ENCODE peak calls at places on chromosomes 4 and X, in eight cellular contexts. One of them, this sample, is unnamed.

GRCh38 chr4:95450294-95450693 is 98.5 kb downstream of the UNC5C start:
- DNase-seq in GM23338: no peak
- DNase-seq in foreskin fibroblast: no peak
- DNase-seq in lower leg skin: no peak
- DNase-seq in spleen: no peak
- DNase-seq in A549: no peak
- DNase-seq in left lung: no peak
- DNase-seq in right lobe of liver: no peak
- DNase-seq in this sample: no peak

GRCh38 chr4:5972571-5972970 is 45.7 kb downstream of the C4orf50 start:
- DNase-seq in GM23338: no peak
- DNase-seq in foreskin fibroblast: no peak
- DNase-seq in lower leg skin: no peak
- DNase-seq in spleen: peak
- DNase-seq in A549: no peak
- DNase-seq in left lung: no peak
- DNase-seq in right lobe of liver: no peak
- DNase-seq in this sample: no peak

GRCh38 chr4:13920901-13921300 is 293.4 kb upstream of the BOD1L1 start:
- DNase-seq in GM23338: peak
- DNase-seq in foreskin fibroblast: peak
- DNase-seq in lower leg skin: peak
- DNase-seq in spleen: no peak
- DNase-seq in A549: peak
- DNase-seq in left lung: no peak
- DNase-seq in right lobe of liver: no peak
- DNase-seq in this sample: peak

GRCh38 chr4:6125103-6125651 is 75.2 kb downstream of the JAKMIP1 start:
- DNase-seq in GM23338: no peak
- DNase-seq in foreskin fibroblast: no peak
- DNase-seq in lower leg skin: no peak
- DNase-seq in spleen: peak
- DNase-seq in A549: no peak
- DNase-seq in left lung: no peak
- DNase-seq in right lobe of liver: no peak
- DNase-seq in this sample: no peak

GRCh38 chr4:168631241-168632151 is 134.6 kb downstream of the PALLD start:
- DNase-seq in GM23338: peak
- DNase-seq in foreskin fibroblast: no peak
- DNase-seq in lower leg skin: no peak
- DNase-seq in spleen: peak
- DNase-seq in A549: peak
- DNase-seq in left lung: peak
- DNase-seq in right lobe of liver: peak
- DNase-seq in this sample: peak

GRCh38 chr4:149765630-149766029 is 50.0 kb downstream of the IQCM start:
- DNase-seq in GM23338: no peak
- DNase-seq in foreskin fibroblast: peak
- DNase-seq in lower leg skin: no peak
- DNase-seq in spleen: no peak
- DNase-seq in A549: no peak
- DNase-seq in left lung: no peak
- DNase-seq in right lobe of liver: no peak
- DNase-seq in this sample: peak

GRCh38 chrX:134537179-134537945 is 77.4 kb downstream of the HPRT1 start:
- DNase-seq in GM23338: no peak
- DNase-seq in foreskin fibroblast: peak
- DNase-seq in lower leg skin: no peak
- DNase-seq in spleen: no peak
- DNase-seq in A549: peak
- DNase-seq in left lung: no peak
- DNase-seq in right lobe of liver: no peak
- DNase-seq in this sample: no peak

GRCh38 chrX:21847342-21847741 is 7.9 kb downstream of the MBTPS2 start:
- DNase-seq in GM23338: no peak
- DNase-seq in foreskin fibroblast: no peak
- DNase-seq in lower leg skin: no peak
- DNase-seq in spleen: no peak
- DNase-seq in A549: no peak
- DNase-seq in left lung: no peak
- DNase-seq in right lobe of liver: no peak
- DNase-seq in this sample: no peak

GRCh38 chr4:146310319-146311021 is 96.1 kb downstream of the REELD1 start:
- DNase-seq in GM23338: no peak
- DNase-seq in foreskin fibroblast: no peak
- DNase-seq in lower leg skin: no peak
- DNase-seq in spleen: no peak
- DNase-seq in A549: no peak
- DNase-seq in left lung: no peak
- DNase-seq in right lobe of liver: no peak
- DNase-seq in this sample: no peak

GRCh38 chr4:22187203-22187835 is 238.7 kb upstream of the KCNIP4 start:
- DNase-seq in GM23338: no peak
- DNase-seq in foreskin fibroblast: no peak
- DNase-seq in lower leg skin: no peak
- DNase-seq in spleen: no peak
- DNase-seq in A549: no peak
- DNase-seq in left lung: no peak
- DNase-seq in right lobe of liver: no peak
- DNase-seq in this sample: no peak

GRCh38 chr4:120218981-120219380 is 152.3 kb upstream of the MAD2L1 start:
- DNase-seq in GM23338: no peak
- DNase-seq in foreskin fibroblast: no peak
- DNase-seq in lower leg skin: no peak
- DNase-seq in spleen: no peak
- DNase-seq in A549: no peak
- DNase-seq in left lung: no peak
- DNase-seq in right lobe of liver: no peak
- DNase-seq in this sample: peak

GRCh38 chr4:8035371-8035780 is 95.7 kb upstream of the AFAP1 start:
- DNase-seq in GM23338: no peak
- DNase-seq in foreskin fibroblast: no peak
- DNase-seq in lower leg skin: no peak
- DNase-seq in spleen: no peak
- DNase-seq in A549: no peak
- DNase-seq in left lung: peak
- DNase-seq in right lobe of liver: no peak
- DNase-seq in this sample: peak

GRCh38 chr4:82705881-82706280 is 92.7 kb downstream of the SCD5 start:
- DNase-seq in GM23338: no peak
- DNase-seq in foreskin fibroblast: no peak
- DNase-seq in lower leg skin: no peak
- DNase-seq in spleen: no peak
- DNase-seq in A549: no peak
- DNase-seq in left lung: no peak
- DNase-seq in right lobe of liver: no peak
- DNase-seq in this sample: peak

GRCh38 chrX:63635750-63636149 is 149.3 kb downstream of the ARHGEF9 start:
- DNase-seq in GM23338: no peak
- DNase-seq in foreskin fibroblast: no peak
- DNase-seq in lower leg skin: no peak
- DNase-seq in spleen: no peak
- DNase-seq in A549: no peak
- DNase-seq in left lung: peak
- DNase-seq in right lobe of liver: no peak
- DNase-seq in this sample: no peak

GRCh38 chrX:9966775-9967408 is at the start of gene CLDN34:
- DNase-seq in GM23338: no peak
- DNase-seq in foreskin fibroblast: no peak
- DNase-seq in lower leg skin: no peak
- DNase-seq in spleen: no peak
- DNase-seq in A549: no peak
- DNase-seq in left lung: no peak
- DNase-seq in right lobe of liver: no peak
- DNase-seq in this sample: no peak

GRCh38 chr4:17336524-17336941 is 175.4 kb downstream of the QDPR start:
- DNase-seq in GM23338: no peak
- DNase-seq in foreskin fibroblast: no peak
- DNase-seq in lower leg skin: peak
- DNase-seq in spleen: peak
- DNase-seq in A549: no peak
- DNase-seq in left lung: no peak
- DNase-seq in right lobe of liver: no peak
- DNase-seq in this sample: peak

GRCh38 chr4:61200991-61201526 is 933 bp downstream of the ADGRL3 start:
- DNase-seq in GM23338: peak
- DNase-seq in foreskin fibroblast: no peak
- DNase-seq in lower leg skin: no peak
- DNase-seq in spleen: no peak
- DNase-seq in A549: no peak
- DNase-seq in left lung: peak
- DNase-seq in right lobe of liver: no peak
- DNase-seq in this sample: no peak

GRCh38 chr4:121771869-121772268 is 6.9 kb upstream of the SMIM43 start:
- DNase-seq in GM23338: no peak
- DNase-seq in foreskin fibroblast: no peak
- DNase-seq in lower leg skin: no peak
- DNase-seq in spleen: no peak
- DNase-seq in A549: no peak
- DNase-seq in left lung: no peak
- DNase-seq in right lobe of liver: no peak
- DNase-seq in this sample: no peak
- TF ChIP-seq CTCF in GM23338: no peak
- TF ChIP-seq CTCF in foreskin fibroblast: no peak
- TF ChIP-seq CTCF in lower leg skin: no peak
- TF ChIP-seq CTCF in spleen: no peak
- TF ChIP-seq CTCF in A549: no peak
- TF ChIP-seq CTCF in left lung: no peak
- TF ChIP-seq CTCF in right lobe of liver: no peak
- TF ChIP-seq CTCF in this sample: no peak

DNA sequence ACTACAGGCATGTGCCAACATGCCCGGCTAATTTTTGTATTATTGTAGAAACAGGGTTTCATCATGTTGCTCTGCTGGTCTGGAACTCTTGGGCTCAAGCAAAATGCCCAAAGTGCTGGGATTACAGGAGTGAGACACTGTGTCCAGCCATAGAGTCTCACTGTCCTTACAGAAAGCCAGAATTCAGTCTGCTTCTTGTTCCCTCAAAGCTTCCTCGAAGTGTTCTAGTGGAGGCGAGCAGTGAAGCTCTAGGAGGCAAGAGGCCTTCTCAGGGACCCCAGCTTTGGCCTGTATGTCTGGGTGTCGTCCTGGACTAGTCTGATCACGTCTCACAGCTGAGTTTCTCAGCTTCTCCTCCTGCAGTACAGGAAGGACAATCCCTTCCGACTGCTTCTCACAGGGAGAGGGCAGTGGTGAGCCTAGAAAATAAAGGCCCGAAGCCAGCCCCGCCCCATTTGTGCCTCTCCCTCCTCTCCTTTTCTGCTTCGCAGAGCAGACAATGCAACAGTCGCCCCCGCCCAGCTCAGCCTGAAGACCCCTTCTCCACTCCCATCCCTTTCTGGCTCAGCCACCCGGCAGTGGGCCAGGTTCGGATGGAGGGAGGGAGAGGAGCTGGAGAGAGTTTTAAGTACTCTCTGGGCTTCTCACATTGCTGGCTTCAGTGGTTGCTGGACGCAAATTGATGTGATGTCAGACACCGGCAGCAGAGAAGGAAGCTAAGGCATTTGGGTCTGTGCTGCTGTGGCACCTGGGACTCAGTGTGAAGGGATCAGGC is 11.1 kb upstream of the FAM3A start:
- DNase-seq in GM23338: peak
- DNase-seq in foreskin fibroblast: peak
- DNase-seq in lower leg skin: peak
- DNase-seq in spleen: peak
- DNase-seq in A549: no peak
- DNase-seq in left lung: peak
- DNase-seq in right lobe of liver: no peak
- DNase-seq in this sample: peak
- H3K4me3 ChIP-seq in GM23338: peak
- H3K4me3 ChIP-seq in foreskin fibroblast: peak
- H3K4me3 ChIP-seq in lower leg skin: no peak
- H3K4me3 ChIP-seq in spleen: no peak
- H3K4me3 ChIP-seq in A549: no peak
- H3K4me3 ChIP-seq in left lung: no peak
- H3K4me3 ChIP-seq in right lobe of liver: no peak
- H3K4me3 ChIP-seq in this sample: peak

GRCh38 chrX:15465896-15466651 is 27.1 kb downstream of the PIR start:
- DNase-seq in GM23338: peak
- DNase-seq in foreskin fibroblast: peak
- DNase-seq in lower leg skin: no peak
- DNase-seq in spleen: no peak
- DNase-seq in A549: no peak
- DNase-seq in left lung: no peak
- DNase-seq in right lobe of liver: no peak
- DNase-seq in this sample: no peak
- TF ChIP-seq CTCF in GM23338: peak
- TF ChIP-seq CTCF in foreskin fibroblast: no peak
- TF ChIP-seq CTCF in lower leg skin: no peak
- TF ChIP-seq CTCF in spleen: no peak
- TF ChIP-seq CTCF in A549: no peak
- TF ChIP-seq CTCF in left lung: no peak
- TF ChIP-seq CTCF in right lobe of liver: peak
- TF ChIP-seq CTCF in this sample: no peak

GRCh38 chr4:24488399-24489164 is 95.8 kb downstream of the DHX15 start:
- DNase-seq in GM23338: peak
- DNase-seq in foreskin fibroblast: peak
- DNase-seq in lower leg skin: peak
- DNase-seq in spleen: peak
- DNase-seq in A549: peak
- DNase-seq in left lung: peak
- DNase-seq in right lobe of liver: peak
- DNase-seq in this sample: no peak
- H3K4me3 ChIP-seq in GM23338: no peak
- H3K4me3 ChIP-seq in foreskin fibroblast: no peak
- H3K4me3 ChIP-seq in lower leg skin: no peak
- H3K4me3 ChIP-seq in spleen: no peak
- H3K4me3 ChIP-seq in A549: no peak
- H3K4me3 ChIP-seq in left lung: no peak
- H3K4me3 ChIP-seq in right lobe of liver: no peak
- H3K4me3 ChIP-seq in this sample: no peak

GRCh38 chrX:80285131-80285773 is 135.0 kb upstream of the TENT5D start:
- DNase-seq in GM23338: peak
- DNase-seq in foreskin fibroblast: no peak
- DNase-seq in lower leg skin: no peak
- DNase-seq in spleen: no peak
- DNase-seq in A549: peak
- DNase-seq in left lung: no peak
- DNase-seq in right lobe of liver: no peak
- DNase-seq in this sample: no peak
- TF ChIP-seq CTCF in GM23338: peak
- TF ChIP-seq CTCF in foreskin fibroblast: peak
- TF ChIP-seq CTCF in lower leg skin: no peak
- TF ChIP-seq CTCF in spleen: no peak
- TF ChIP-seq CTCF in A549: peak
- TF ChIP-seq CTCF in left lung: peak
- TF ChIP-seq CTCF in right lobe of liver: peak
- TF ChIP-seq CTCF in this sample: no peak